ENCODE peak calls at places on chromosomes 12 and 14, in five cellular contexts. P, K, O, A and Y are unnamed samples.

GRCh38 chr12:94379479-94380113 is 80.1 kb downstream of the CEP83 start:
- DNase-seq in P (no peak), K (no peak), O (no peak), A (no peak), Y (no peak)

GRCh38 chr12:63292476-63293228 is 141.7 kb upstream of the AVPR1A start:
- DNase-seq in P (no peak), K (no peak), O (no peak), A (no peak), Y (no peak)

GRCh38 chr12:71456990-71457389 is 17.4 kb downstream of the LGR5 start:
- DNase-seq in P (no peak), K (no peak), O (no peak), A (no peak), Y (no peak)

GRCh38 chr12:28156362-28156761 is 33.9 kb upstream of the CCDC91 start:
- DNase-seq in P (no peak), K (no peak), O (no peak), A (no peak), Y (no peak)

GRCh38 chr14:69039287-69039628 is 60.2 kb upstream of the ACTN1 start:
- DNase-seq in P (no peak), K (peak; percentile 71), O (no peak), A (no peak), Y (no peak)

GRCh38 chr12:51863921-51864700 is 15.6 kb upstream of the FIGNL2 start:
- DNase-seq in P (peak; percentile 70), K (no peak), O (no peak), A (no peak), Y (no peak)

GRCh38 chr14:104886690-104887622 is 21.9 kb downstream of the CEP170B start:
- DNase-seq in P (peak; percentile 3), K (no peak), O (no peak), A (no peak), Y (no peak)

GRCh38 chr12:70920891-70921290 is 353 bp upstream of the PTPRR start:
- DNase-seq in P (no peak), K (no peak), O (no peak), A (no peak), Y (no peak)

GRCh38 chr12:33588082-33588712 is 148.6 kb upstream of the SYT10 start:
- DNase-seq in P (no peak), K (peak; percentile 93), O (no peak), A (peak; percentile 52), Y (peak; percentile 29)

GRCh38 chr14:96065661-96066459 is 26.7 kb downstream of the C14orf132 start:
- DNase-seq in P (no peak), K (no peak), O (no peak), A (no peak), Y (no peak)

GRCh38 chr14:64796369-64796768 is 83.3 kb downstream of the SPTB start:
- DNase-seq in P (no peak), K (no peak), O (no peak), A (no peak), Y (no peak)

GRCh38 chr12:18754118-18754707 is 16.3 kb downstream of the CAPZA3 start:
- DNase-seq in P (no peak), K (no peak), O (no peak), A (no peak), Y (no peak)